ENCODE peak calls at places on chromosomes 2 and 18, in four cellular contexts. J is T-cell, T is GM19239, K is mesendoderm. L is an unnamed sample.

GRCh38 chr2:153715218-153715617 is 156.5 kb upstream of the GALNT13 start:
- DNase-seq in T (no peak), K (no peak), J (no peak), L (no peak)

GRCh38 chr2:85936421-85937068 is 47.8 kb upstream of the ST3GAL5 start:
- DNase-seq in J (no peak), K (peak; percentile 32), T (no peak), L (no peak)

GRCh38 chr2:79554899-79555298 is 42.0 kb downstream of the CTNNA2 start:
- DNase-seq in T (no peak), K (peak; percentile 46), J (no peak), L (no peak)

GRCh38 chr2:44740678-44741077 is 200.8 kb upstream of the SIX3 start:
- DNase-seq in T (no peak), K (no peak), J (no peak), L (peak; percentile 4)

GRCh38 chr2:46796843-46797625 is 118.6 kb downstream of the MCFD2 start:
- DNase-seq in J (no peak), T (no peak), K (no peak), L (no peak)

GRCh38 chr2:120914839-120915521 is 179.3 kb downstream of the GLI2 start:
- DNase-seq in T (no peak), J (no peak), K (peak; percentile 31), L (peak; percentile 95)

GRCh38 chr18:12991839-12992216 is 666 bp downstream of the CEP192 start:
- DNase-seq in K (no peak), J (no peak), T (no peak), L (no peak)

GRCh38 chr2:226644342-226644957 is 155.2 kb downstream of the IRS1 start:
- DNase-seq in K (no peak), T (no peak), J (no peak), L (peak; percentile 79)

GRCh38 chr2:68716948-68717661 is 17.5 kb upstream of the ARHGAP25 start:
- DNase-seq in K (no peak), J (no peak), T (no peak), L (no peak)

GRCh38 chr2:10027931-10028330 is 15.4 kb upstream of the KLF11 start:
- DNase-seq in T (no peak), K (no peak), J (no peak), L (no peak)

GRCh38 chr2:16653799-16654198 is 11.8 kb downstream of the CYRIA start:
- DNase-seq in J (no peak), K (no peak), T (no peak), L (no peak)

GRCh38 chr2:236531991-236532390 is 37.6 kb upstream of the ACKR3 start:
- DNase-seq in K (no peak), J (no peak), T (no peak), L (no peak)

GRCh38 chr2:47815764-47816163 is 32.8 kb downstream of the MSH6 start:
- DNase-seq in K (no peak), J (no peak), T (no peak), L (no peak)

GRCh38 chr2:12432985-12433640 is 283.6 kb upstream of the TRIB2 start:
- DNase-seq in T (no peak), K (no peak), J (no peak), L (peak; percentile 31)

GRCh38 chr2:74205113-74205512 is 6.7 kb downstream of the MTHFD2 start:
- DNase-seq in T (no peak), J (no peak), K (no peak), L (no peak)

GRCh38 chr2:84919885-84920580 is 14.6 kb downstream of the TMSB10 start:
- DNase-seq in T (no peak), K (peak; percentile 80), J (no peak), L (peak; percentile 95)

GRCh38 chr2:28004086-28004485 is 113.6 kb downstream of the BABAM2 start:
- DNase-seq in K (no peak), J (no peak), T (no peak), L (peak; percentile 79)

GRCh38 chr2:21131861-21132260 is 8.1 kb downstream of the TDRD15 start:
- DNase-seq in J (no peak), K (peak; percentile 43), T (no peak), L (no peak)

GRCh38 chr18:65288908-65289307 is 461.9 kb upstream of the CDH7 start:
- DNase-seq in T (no peak), J (no peak), K (no peak), L (no peak)

GRCh38 chr2:15783489-15783888 is 156.9 kb upstream of the MYCN start:
- DNase-seq in T (no peak), J (no peak), K (no peak), L (no peak)

L was measured in fibroblast of villous mesenchyme.